ENCODE peak calls at places on chromosomes 16 and 17, in ten cellular contexts. T is KBM-7; M is Calu3; S is NCI-H2081 treated with DMSO at 0.1 percent for 48 hours; V is effector CD4-positive, alpha-beta T cell; Z is heart right ventricle; X is activated CD4-positive, alpha-beta memory T cell treated with anti-CD3 and anti-CD28 coated beads for 36 hours; B is NCI-H774; F is skeletal muscle cell; J is osteoblast. C is an unnamed sample.
A peak's percentile ranks its signal among the peaks of the same experiment; 100 is the strongest.

GRCh38 chr16:68216240-68216639 is 19.7 kb downstream of the ESRP2 start:
- DNase-seq in F (no peak), V (no peak), X (no peak), J (no peak), Z (no peak), T (no peak), B (no peak), M (no peak), S (no peak), C (no peak)

GRCh38 chr17:49383048-49383447 is 21.0 kb upstream of the ZNF652 start:
- DNase-seq in V (no peak), S (no peak), X (no peak), Z (no peak), J (no peak), B (no peak), F (no peak), M (no peak), T (no peak), C (no peak)

GRCh38 chr17:43908111-43908721 is 880 bp upstream of the MPP2 start:
- DNase-seq in M (peak; percentile 55), V (peak; percentile 20), Z (peak; percentile 67), S (no peak), T (peak; percentile 79), B (peak; percentile 34), J (peak; percentile 95), F (no peak), X (peak; percentile 62), C (peak; percentile 77)

GRCh38 chr16:81315271-81316175 is 761 bp downstream of the GAN start:
- DNase-seq in J (peak; percentile 87), Z (peak; percentile 53), F (no peak), X (peak; percentile 65), V (peak; percentile 20), M (peak; percentile 66), B (no peak), S (no peak), T (peak; percentile 46), C (peak; percentile 65)

GRCh38 chr16:86018487-86018886 is 119.5 kb downstream of the IRF8 start:
- DNase-seq in M (no peak), T (peak; percentile 88), B (no peak), J (no peak), F (no peak), S (no peak), X (no peak), Z (no peak), V (no peak), C (peak; percentile 49)

GRCh38 chr17:75778861-75779249 is 5.8 kb upstream of the UNK start:
- DNase-seq in X (no peak), J (no peak), V (peak; percentile 66), S (no peak), F (no peak), T (peak; percentile 66), M (peak; percentile 78), B (peak; percentile 76), Z (peak; percentile 52), C (no peak)

GRCh38 chr17:4808378-4808767 is 1.4 kb downstream of the PLD2 start:
- DNase-seq in J (peak; percentile 81), X (no peak), M (no peak), Z (peak; percentile 73), T (no peak), B (no peak), F (no peak), S (no peak), V (no peak), C (peak; percentile 64)

GRCh38 chr16:48236286-48236685 is 7.8 kb upstream of the LONP2 start:
- DNase-seq in F (no peak), V (no peak), M (no peak), X (no peak), Z (no peak), B (no peak), T (no peak), J (no peak), S (no peak), C (no peak)

GRCh38 chr17:10053976-10054551 is 144.3 kb downstream of the GAS7 start:
- DNase-seq in F (no peak), V (no peak), S (no peak), M (no peak), B (no peak), Z (no peak), T (no peak), J (no peak), X (no peak), C (peak; percentile 51)

GRCh38 chr17:73099504-73099903 is 7.0 kb upstream of the SLC39A11 start:
- DNase-seq in V (no peak), F (no peak), T (peak; percentile 47), J (no peak), X (no peak), B (no peak), S (peak; percentile 19), M (no peak), Z (no peak), C (no peak)

GRCh38 chr17:50423553-50424159 is 2.4 kb upstream of the ACSF2 start:
- DNase-seq in X (no peak), F (peak; percentile 85), B (no peak), V (no peak), Z (no peak), J (peak; percentile 98), M (peak; percentile 97), T (peak; percentile 85), S (no peak), C (no peak)

GRCh38 chr17:39671651-39672521 is 3.6 kb downstream of the PNMT start:
- DNase-seq in Z (peak; percentile 74), V (no peak), F (no peak), X (peak; percentile 28), J (peak; percentile 95), T (no peak), M (peak; percentile 100), S (no peak), B (no peak), C (peak; percentile 78)

GRCh38 chr16:63613701-63614100 is 1508.2 kb downstream of the CDH11 start:
- DNase-seq in X (no peak), M (no peak), V (no peak), Z (no peak), B (no peak), T (no peak), S (no peak), J (peak; percentile 73), F (no peak), C (no peak)

GRCh38 chr16:80518436-80518835 is 22.4 kb upstream of the DYNLRB2 start:
- DNase-seq in M (no peak), B (no peak), J (no peak), F (no peak), X (peak; percentile 65), T (no peak), V (no peak), S (no peak), Z (no peak), C (no peak)

GRCh38 chr17:1793447-1793806 is 31.6 kb downstream of the SERPINF1 start:
- DNase-seq in M (no peak), B (no peak), V (no peak), J (no peak), T (no peak), S (no peak), F (no peak), X (no peak), Z (no peak), C (no peak)

GRCh38 chr17:38554430-38555350 is 51.1 kb downstream of the SRCIN1 start:
- DNase-seq in J (no peak), B (peak; percentile 92), V (no peak), Z (no peak), F (no peak), T (peak; percentile 61), M (no peak), S (peak; percentile 97), X (no peak), C (no peak)

GRCh38 chr17:38815576-38816193 is 9.4 kb downstream of the CWC25 start:
- DNase-seq in Z (no peak), V (no peak), F (no peak), S (no peak), M (no peak), B (no peak), X (peak; percentile 48), J (peak; percentile 92), T (peak; percentile 24), C (no peak)

GRCh38 chr16:78199325-78200022 is 100.0 kb downstream of the WWOX start:
- DNase-seq in F (no peak), Z (no peak), X (no peak), V (no peak), M (no peak), T (no peak), S (no peak), B (no peak), J (no peak), C (no peak)

GRCh38 chr17:63153488-63153887 is 187.5 kb downstream of the TANC2 start:
- DNase-seq in V (no peak), X (no peak), T (no peak), S (no peak), J (no peak), M (no peak), B (no peak), Z (no peak), F (no peak), C (no peak)

GRCh38 chr17:48024149-48025039 is 13.2 kb downstream of the COPZ2 start:
- DNase-seq in T (no peak), B (peak; percentile 62), X (peak; percentile 65), Z (peak; percentile 42), F (no peak), V (peak; percentile 31), J (peak; percentile 73), S (no peak), M (peak; percentile 82), C (peak; percentile 40)

GRCh38 chr17:4919511-4920047 is 12.5 kb upstream of the GP1BA start:
- DNase-seq in S (no peak), J (no peak), F (no peak), M (no peak), X (no peak), B (no peak), T (no peak), V (no peak), Z (no peak), C (no peak)

GRCh38 chr17:40819528-40820125 is 2.8 kb downstream of the KRT10 start:
- DNase-seq in J (peak; percentile 56), M (no peak), X (no peak), F (no peak), T (no peak), B (no peak), V (no peak), S (no peak), Z (no peak), C (no peak)

GRCh38 chr16:81784042-81784785 is 5.1 kb downstream of the PLCG2 start:
- DNase-seq in J (peak; percentile 63), B (peak; percentile 6), X (no peak), V (no peak), F (no peak), S (no peak), Z (no peak), T (no peak), M (no peak), C (no peak)

GRCh38 chr17:66123163-66123562 is 68.8 kb downstream of the CEP112 start:
- DNase-seq in Z (no peak), J (no peak), X (no peak), F (no peak), M (no peak), V (no peak), T (no peak), S (no peak), B (no peak), C (no peak)

GRCh38 chr17:78166416-78166815 is 2.0 kb upstream of the SYNGR2 start:
- DNase-seq in X (no peak), S (no peak), T (no peak), J (peak; percentile 58), M (no peak), V (no peak), Z (no peak), F (no peak), B (peak; percentile 49), C (no peak)

GRCh38 chr16:26680671-26681070 is 386.1 kb upstream of the C16orf82 start:
- DNase-seq in S (no peak), B (no peak), M (no peak), X (no peak), Z (no peak), V (no peak), F (no peak), T (no peak), J (no peak), C (no peak)

GRCh38 chr16:58280146-58280845 is 14.5 kb downstream of the PRSS54 start:
- DNase-seq in X (no peak), B (no peak), J (no peak), M (no peak), Z (no peak), V (no peak), S (no peak), F (no peak), T (no peak), C (no peak)

GRCh38 chr17:36144014-36144413 is 32.4 kb downstream of the TBC1D3B start:
- DNase-seq in S (no peak), B (no peak), T (no peak), X (no peak), V (no peak), F (no peak), Z (no peak), J (no peak), M (no peak), C (no peak)

C was measured in heart left ventricle.